ENCODE peak calls at places on chromosomes 4 and X, in eight cellular contexts. One of them, this sample, is unnamed.

GRCh38 chr4:53599632-53600031 is 8.3 kb upstream of the LNX1 start:
- DNase-seq in stromal cell of bone marrow: no peak
- DNase-seq in Kasumi-1: no peak
- DNase-seq in SJCRH30: no peak
- DNase-seq in NCI-H2081: no peak
- DNase-seq in HFFc6: no peak
- DNase-seq in adrenal gland: no peak
- DNase-seq in NCI-H2107: no peak
- DNase-seq in this sample: peak; percentile 20

GRCh38 chr4:113695328-113696169 is 66.0 kb downstream of the CAMK2D start:
- DNase-seq in NCI-H2107: no peak
- DNase-seq in Kasumi-1: no peak
- DNase-seq in stromal cell of bone marrow: no peak
- DNase-seq in HFFc6: no peak
- DNase-seq in NCI-H2081: no peak
- DNase-seq in adrenal gland: no peak
- DNase-seq in SJCRH30: no peak
- DNase-seq in this sample: no peak

GRCh38 chr4:151489462-151490203 is 80.7 kb downstream of the FHIP1A start:
- DNase-seq in adrenal gland: no peak
- DNase-seq in HFFc6: no peak
- DNase-seq in NCI-H2107: no peak
- DNase-seq in SJCRH30: peak; percentile 15
- DNase-seq in NCI-H2081: peak; percentile 38
- DNase-seq in stromal cell of bone marrow: no peak
- DNase-seq in Kasumi-1: no peak
- DNase-seq in this sample: no peak

GRCh38 chrX:136920001-136920400 is 39.5 kb upstream of the RBMX start:
- DNase-seq in NCI-H2107: no peak
- DNase-seq in HFFc6: no peak
- DNase-seq in adrenal gland: no peak
- DNase-seq in NCI-H2081: peak; percentile 2
- DNase-seq in stromal cell of bone marrow: no peak
- DNase-seq in Kasumi-1: no peak
- DNase-seq in SJCRH30: no peak
- DNase-seq in this sample: no peak

GRCh38 chrX:130018143-130018542 is 35.7 kb downstream of the BCORL1 start:
- DNase-seq in NCI-H2081: no peak
- DNase-seq in SJCRH30: no peak
- DNase-seq in HFFc6: no peak
- DNase-seq in Kasumi-1: no peak
- DNase-seq in NCI-H2107: no peak
- DNase-seq in stromal cell of bone marrow: no peak
- DNase-seq in adrenal gland: no peak
- DNase-seq in this sample: no peak

GRCh38 chr4:163395758-163396157 is 52.1 kb downstream of the NPY5R start:
- DNase-seq in HFFc6: no peak
- DNase-seq in NCI-H2107: no peak
- DNase-seq in NCI-H2081: no peak
- DNase-seq in adrenal gland: no peak
- DNase-seq in stromal cell of bone marrow: no peak
- DNase-seq in Kasumi-1: no peak
- DNase-seq in SJCRH30: no peak
- DNase-seq in this sample: no peak

GRCh38 chr4:152943673-152944072 is 7.5 kb downstream of the FHDC1 start:
- DNase-seq in Kasumi-1: no peak
- DNase-seq in SJCRH30: peak; percentile 4
- DNase-seq in stromal cell of bone marrow: no peak
- DNase-seq in NCI-H2107: no peak
- DNase-seq in adrenal gland: no peak
- DNase-seq in NCI-H2081: no peak
- DNase-seq in HFFc6: peak; percentile 78
- DNase-seq in this sample: no peak

GRCh38 chrX:116436358-116436816 is at the start of gene SLC6A14:
- DNase-seq in adrenal gland: no peak
- DNase-seq in stromal cell of bone marrow: no peak
- DNase-seq in SJCRH30: no peak
- DNase-seq in NCI-H2107: no peak
- DNase-seq in HFFc6: no peak
- DNase-seq in NCI-H2081: no peak
- DNase-seq in Kasumi-1: no peak
- DNase-seq in this sample: no peak

GRCh38 chr4:183185018-183185417 is 86.0 kb downstream of the WWC2 start:
- DNase-seq in adrenal gland: no peak
- DNase-seq in Kasumi-1: no peak
- DNase-seq in NCI-H2107: no peak
- DNase-seq in stromal cell of bone marrow: no peak
- DNase-seq in SJCRH30: no peak
- DNase-seq in NCI-H2081: no peak
- DNase-seq in HFFc6: no peak
- DNase-seq in this sample: no peak

GRCh38 chr4:143939528-143939927 is 34.2 kb upstream of the GYPE start:
- DNase-seq in HFFc6: no peak
- DNase-seq in adrenal gland: no peak
- DNase-seq in NCI-H2081: no peak
- DNase-seq in NCI-H2107: no peak
- DNase-seq in Kasumi-1: no peak
- DNase-seq in SJCRH30: no peak
- DNase-seq in stromal cell of bone marrow: no peak
- DNase-seq in this sample: no peak

GRCh38 chr4:139489638-139490037 is 35.7 kb downstream of the RAB33B start:
- DNase-seq in stromal cell of bone marrow: no peak
- DNase-seq in SJCRH30: no peak
- DNase-seq in adrenal gland: no peak
- DNase-seq in HFFc6: no peak
- DNase-seq in Kasumi-1: no peak
- DNase-seq in NCI-H2081: no peak
- DNase-seq in NCI-H2107: no peak
- DNase-seq in this sample: no peak

GRCh38 chrX:55759478-55759877 is 41.9 kb downstream of the RRAGB start:
- DNase-seq in NCI-H2107: no peak
- DNase-seq in adrenal gland: no peak
- DNase-seq in Kasumi-1: no peak
- DNase-seq in stromal cell of bone marrow: no peak
- DNase-seq in NCI-H2081: no peak
- DNase-seq in HFFc6: no peak
- DNase-seq in SJCRH30: no peak
- DNase-seq in this sample: no peak

GRCh38 chr4:23934915-23935314 is 45.1 kb upstream of the PPARGC1A start:
- DNase-seq in SJCRH30: peak; percentile 27
- DNase-seq in NCI-H2081: no peak
- DNase-seq in adrenal gland: peak; percentile 75
- DNase-seq in Kasumi-1: peak; percentile 60
- DNase-seq in stromal cell of bone marrow: peak; percentile 84
- DNase-seq in HFFc6: no peak
- DNase-seq in NCI-H2107: peak; percentile 2
- DNase-seq in this sample: no peak

GRCh38 chr4:139666735-139667266 is 1.2 kb downstream of the MGST2 start:
- DNase-seq in SJCRH30: peak; percentile 75
- DNase-seq in NCI-H2107: peak; percentile 2
- DNase-seq in adrenal gland: peak; percentile 60
- DNase-seq in stromal cell of bone marrow: no peak
- DNase-seq in HFFc6: no peak
- DNase-seq in NCI-H2081: peak; percentile 22
- DNase-seq in Kasumi-1: peak; percentile 78
- DNase-seq in this sample: no peak

GRCh38 chr4:181189751-181190150 is 1053.5 kb upstream of the TENM3 start:
- DNase-seq in NCI-H2107: no peak
- DNase-seq in Kasumi-1: no peak
- DNase-seq in adrenal gland: no peak
- DNase-seq in NCI-H2081: no peak
- DNase-seq in HFFc6: no peak
- DNase-seq in SJCRH30: no peak
- DNase-seq in stromal cell of bone marrow: no peak
- DNase-seq in this sample: no peak

GRCh38 chr4:41280010-41280409 is 23.3 kb downstream of the UCHL1 start:
- DNase-seq in Kasumi-1: no peak
- DNase-seq in SJCRH30: no peak
- DNase-seq in NCI-H2081: no peak
- DNase-seq in HFFc6: no peak
- DNase-seq in adrenal gland: no peak
- DNase-seq in stromal cell of bone marrow: no peak
- DNase-seq in NCI-H2107: no peak
- DNase-seq in this sample: no peak

GRCh38 chr4:164373021-164373420 is 380.9 kb upstream of the SMIM31 start:
- DNase-seq in Kasumi-1: no peak
- DNase-seq in adrenal gland: no peak
- DNase-seq in stromal cell of bone marrow: no peak
- DNase-seq in NCI-H2107: no peak
- DNase-seq in SJCRH30: peak; percentile 8
- DNase-seq in HFFc6: no peak
- DNase-seq in NCI-H2081: no peak
- DNase-seq in this sample: no peak

GRCh38 chr4:176266026-176266425 is 3.0 kb downstream of the ASB5 start:
- DNase-seq in NCI-H2107: no peak
- DNase-seq in stromal cell of bone marrow: no peak
- DNase-seq in Kasumi-1: no peak
- DNase-seq in adrenal gland: no peak
- DNase-seq in HFFc6: no peak
- DNase-seq in SJCRH30: no peak
- DNase-seq in NCI-H2081: no peak
- DNase-seq in this sample: no peak

GRCh38 chr4:101066586-101066985 is 280.7 kb downstream of the PPP3CA start:
- DNase-seq in HFFc6: no peak
- DNase-seq in stromal cell of bone marrow: no peak
- DNase-seq in NCI-H2081: no peak
- DNase-seq in Kasumi-1: no peak
- DNase-seq in NCI-H2107: no peak
- DNase-seq in SJCRH30: peak; percentile 84
- DNase-seq in adrenal gland: no peak
- DNase-seq in this sample: no peak

GRCh38 chr4:140256335-140256734 is 102.4 kb upstream of the MAML3 start:
- DNase-seq in Kasumi-1: no peak
- DNase-seq in NCI-H2081: no peak
- DNase-seq in adrenal gland: peak; percentile 66
- DNase-seq in HFFc6: peak; percentile 64
- DNase-seq in NCI-H2107: no peak
- DNase-seq in stromal cell of bone marrow: no peak
- DNase-seq in SJCRH30: no peak
- DNase-seq in this sample: no peak

GRCh38 chr4:89590102-89590501 is 246.9 kb downstream of the SNCA start:
- DNase-seq in NCI-H2107: no peak
- DNase-seq in stromal cell of bone marrow: no peak
- DNase-seq in Kasumi-1: no peak
- DNase-seq in SJCRH30: no peak
- DNase-seq in NCI-H2081: no peak
- DNase-seq in adrenal gland: no peak
- DNase-seq in HFFc6: no peak
- DNase-seq in this sample: no peak

GRCh38 chr4:3732076-3733028 is 33.8 kb upstream of the ADRA2C start:
- DNase-seq in adrenal gland: no peak
- DNase-seq in NCI-H2081: no peak
- DNase-seq in Kasumi-1: no peak
- DNase-seq in NCI-H2107: no peak
- DNase-seq in HFFc6: no peak
- DNase-seq in SJCRH30: no peak
- DNase-seq in stromal cell of bone marrow: no peak
- DNase-seq in this sample: no peak

GRCh38 chr4:164904336-164904735 is 27.4 kb downstream of the APELA start:
- DNase-seq in HFFc6: no peak
- DNase-seq in SJCRH30: peak; percentile 3
- DNase-seq in NCI-H2081: no peak
- DNase-seq in adrenal gland: no peak
- DNase-seq in stromal cell of bone marrow: no peak
- DNase-seq in NCI-H2107: no peak
- DNase-seq in Kasumi-1: no peak
- DNase-seq in this sample: no peak

GRCh38 chr4:76194325-76194724 is 19.3 kb downstream of the SCARB2 start:
- DNase-seq in adrenal gland: peak; percentile 71
- DNase-seq in HFFc6: peak; percentile 95
- DNase-seq in stromal cell of bone marrow: peak; percentile 93
- DNase-seq in SJCRH30: no peak
- DNase-seq in Kasumi-1: no peak
- DNase-seq in NCI-H2107: no peak
- DNase-seq in NCI-H2081: no peak
- DNase-seq in this sample: no peak

GRCh38 chr4:98166025-98166730 is 22.9 kb upstream of the STPG2 start:
- DNase-seq in SJCRH30: no peak
- DNase-seq in adrenal gland: peak; percentile 80
- DNase-seq in HFFc6: peak; percentile 2
- DNase-seq in NCI-H2107: no peak
- DNase-seq in NCI-H2081: no peak
- DNase-seq in stromal cell of bone marrow: no peak
- DNase-seq in Kasumi-1: no peak
- DNase-seq in this sample: no peak

GRCh38 chr4:120844528-120844921 is 78.0 kb downstream of the PRDM5 start:
- DNase-seq in NCI-H2107: no peak
- DNase-seq in adrenal gland: no peak
- DNase-seq in SJCRH30: no peak
- DNase-seq in stromal cell of bone marrow: no peak
- DNase-seq in NCI-H2081: no peak
- DNase-seq in Kasumi-1: no peak
- DNase-seq in HFFc6: no peak
- DNase-seq in this sample: no peak

GRCh38 chr4:35950442-35950841 is 293.9 kb downstream of the ARAP2 start:
- DNase-seq in NCI-H2081: no peak
- DNase-seq in HFFc6: no peak
- DNase-seq in stromal cell of bone marrow: no peak
- DNase-seq in Kasumi-1: no peak
- DNase-seq in SJCRH30: no peak
- DNase-seq in adrenal gland: no peak
- DNase-seq in NCI-H2107: no peak
- DNase-seq in this sample: no peak

This sample was measured in NAMALWA.